ENCODE peak calls at places on chromosomes 12 and 14, in four cellular contexts. One of them, this sample, is unnamed.

GRCh38 chr14:61076531-61076930 is 95.5 kb downstream of the SLC38A6 start:
- DNase-seq in dorsolateral prefrontal cortex: no peak
- DNase-seq in astrocyte of the spinal cord: peak; percentile 50
- DNase-seq in brain microvascular endothelial cell: peak; percentile 33
- DNase-seq in this sample: no peak

GRCh38 chr12:108729612-108730336 is 1.5 kb downstream of the CORO1C start:
- DNase-seq in dorsolateral prefrontal cortex: no peak
- DNase-seq in astrocyte of the spinal cord: peak; percentile 73
- DNase-seq in brain microvascular endothelial cell: peak; percentile 49
- DNase-seq in this sample: no peak

GRCh38 chr12:95446511-95446910 is 27.4 kb upstream of the METAP2 start:
- DNase-seq in dorsolateral prefrontal cortex: no peak
- DNase-seq in astrocyte of the spinal cord: peak; percentile 16
- DNase-seq in brain microvascular endothelial cell: peak; percentile 29
- DNase-seq in this sample: no peak

GRCh38 chr14:25055998-25056687 is 6.2 kb upstream of the STXBP6 start:
- DNase-seq in dorsolateral prefrontal cortex: no peak
- DNase-seq in astrocyte of the spinal cord: no peak
- DNase-seq in brain microvascular endothelial cell: no peak
- DNase-seq in this sample: no peak

GRCh38 chr12:19894049-19894448 is 454.8 kb downstream of the AEBP2 start:
- DNase-seq in dorsolateral prefrontal cortex: no peak
- DNase-seq in astrocyte of the spinal cord: no peak
- DNase-seq in brain microvascular endothelial cell: no peak
- DNase-seq in this sample: no peak

GRCh38 chr12:87924149-87924548 is 105.1 kb downstream of the C12orf50 start:
- DNase-seq in dorsolateral prefrontal cortex: no peak
- DNase-seq in astrocyte of the spinal cord: peak; percentile 24
- DNase-seq in brain microvascular endothelial cell: no peak
- DNase-seq in this sample: no peak

GRCh38 chr12:93968518-93968917 is 179.9 kb upstream of the PLXNC1 start:
- DNase-seq in dorsolateral prefrontal cortex: peak; percentile 74
- DNase-seq in astrocyte of the spinal cord: no peak
- DNase-seq in brain microvascular endothelial cell: no peak
- DNase-seq in this sample: no peak

GRCh38 chr14:85421166-85421877 is 108.6 kb upstream of the FLRT2 start:
- DNase-seq in dorsolateral prefrontal cortex: no peak
- DNase-seq in astrocyte of the spinal cord: peak; percentile 47
- DNase-seq in brain microvascular endothelial cell: peak; percentile 66
- DNase-seq in this sample: no peak

GRCh38 chr12:98058838-98059237 is 456.6 kb upstream of the TMPO start:
- DNase-seq in dorsolateral prefrontal cortex: no peak
- DNase-seq in astrocyte of the spinal cord: peak; percentile 9
- DNase-seq in brain microvascular endothelial cell: no peak
- DNase-seq in this sample: no peak

GRCh38 chr12:18145924-18146323 is 55.9 kb upstream of the RERGL start:
- DNase-seq in dorsolateral prefrontal cortex: no peak
- DNase-seq in astrocyte of the spinal cord: no peak
- DNase-seq in brain microvascular endothelial cell: no peak
- DNase-seq in this sample: no peak

DNA sequence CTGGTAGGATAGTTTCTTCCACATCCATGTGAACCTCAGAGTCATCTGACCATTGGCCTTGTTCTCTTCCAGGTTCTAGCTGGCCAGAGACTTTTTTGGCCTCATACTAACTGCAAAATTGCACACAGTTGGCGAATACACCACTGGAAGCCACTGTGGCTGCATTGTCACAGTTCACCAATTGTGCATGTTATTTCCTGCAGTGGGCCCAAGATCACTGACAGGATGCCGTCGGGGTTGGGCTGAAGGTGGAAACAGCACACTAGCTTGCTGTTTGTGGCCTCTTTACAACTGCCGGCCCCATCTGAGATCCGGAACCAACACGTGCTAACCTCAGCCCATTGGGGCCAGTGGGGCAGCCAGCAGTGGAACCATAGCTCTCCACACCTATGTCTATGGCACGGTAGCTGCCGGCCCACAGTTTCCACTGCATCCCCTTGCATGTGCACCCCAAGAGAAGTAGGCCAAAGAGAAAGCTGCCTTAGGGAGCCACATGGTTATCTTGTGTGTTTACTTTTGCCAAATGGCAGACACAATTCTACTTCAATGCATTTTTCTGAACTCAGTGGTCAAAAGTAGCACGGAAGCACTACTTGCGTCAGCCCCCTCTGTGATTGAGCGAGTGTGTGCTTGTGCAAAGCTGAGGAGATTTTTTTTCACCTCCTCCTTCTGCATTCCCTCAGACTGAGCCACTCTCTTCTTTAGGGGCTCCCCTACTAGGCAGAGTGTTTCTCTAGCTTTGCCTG is 464.0 kb downstream of the RAD51B start:
- DNase-seq in dorsolateral prefrontal cortex: no peak
- DNase-seq in astrocyte of the spinal cord: no peak
- DNase-seq in brain microvascular endothelial cell: no peak
- DNase-seq in this sample: no peak
- TF ChIP-seq CTCF in dorsolateral prefrontal cortex: no peak
- TF ChIP-seq CTCF in astrocyte of the spinal cord: no peak
- TF ChIP-seq CTCF in brain microvascular endothelial cell: no peak
- TF ChIP-seq CTCF in this sample: no peak

DNA sequence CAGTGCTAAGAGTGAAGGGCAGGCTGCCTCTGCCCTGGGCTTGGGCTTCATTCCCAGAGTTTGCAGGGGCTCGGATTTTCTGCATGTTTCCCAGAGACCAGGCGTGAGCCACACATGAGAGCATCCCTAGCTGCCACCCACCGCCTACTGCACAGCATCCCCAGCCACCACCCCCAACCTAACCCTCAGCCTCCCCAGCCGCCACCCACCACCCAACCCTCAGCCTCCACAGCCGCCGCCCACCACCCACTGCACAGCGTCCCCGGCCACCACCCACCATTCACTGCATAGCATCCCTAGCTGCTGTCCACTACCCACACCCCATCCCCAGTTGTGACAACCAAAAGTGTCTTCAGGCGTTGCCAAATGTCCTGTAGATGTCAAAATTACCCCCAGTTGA is 22.6 kb downstream of the FGF6 start:
- DNase-seq in dorsolateral prefrontal cortex: no peak
- DNase-seq in astrocyte of the spinal cord: no peak
- DNase-seq in brain microvascular endothelial cell: no peak
- DNase-seq in this sample: no peak
- TF ChIP-seq CTCF in dorsolateral prefrontal cortex: no peak
- TF ChIP-seq CTCF in astrocyte of the spinal cord: no peak
- TF ChIP-seq CTCF in brain microvascular endothelial cell: no peak
- TF ChIP-seq CTCF in this sample: no peak

GRCh38 chr12:6944381-6945186 is 762 bp downstream of the C12orf57 start:
- DNase-seq in dorsolateral prefrontal cortex: peak; percentile 95
- DNase-seq in astrocyte of the spinal cord: peak; percentile 90
- DNase-seq in brain microvascular endothelial cell: peak; percentile 92
- DNase-seq in this sample: peak; percentile 85
- TF ChIP-seq CTCF in dorsolateral prefrontal cortex: peak; percentile 94
- TF ChIP-seq CTCF in astrocyte of the spinal cord: peak; percentile 85
- TF ChIP-seq CTCF in brain microvascular endothelial cell: peak; percentile 86
- TF ChIP-seq CTCF in this sample: peak; percentile 77

GRCh38 chr12:8603858-8604257 is 8.8 kb downstream of the AICDA start:
- DNase-seq in dorsolateral prefrontal cortex: no peak
- DNase-seq in astrocyte of the spinal cord: no peak
- DNase-seq in brain microvascular endothelial cell: peak; percentile 3
- DNase-seq in this sample: no peak
- TF ChIP-seq CTCF in dorsolateral prefrontal cortex: no peak
- TF ChIP-seq CTCF in astrocyte of the spinal cord: no peak
- TF ChIP-seq CTCF in brain microvascular endothelial cell: peak; percentile 33
- TF ChIP-seq CTCF in this sample: no peak

GRCh38 chr12:55982319-55982936 is 8.6 kb downstream of the RAB5B start:
- DNase-seq in dorsolateral prefrontal cortex: no peak
- DNase-seq in astrocyte of the spinal cord: no peak
- DNase-seq in brain microvascular endothelial cell: no peak
- DNase-seq in this sample: no peak

GRCh38 chr12:55974308-55974724 is 438 bp downstream of the RAB5B start:
- DNase-seq in dorsolateral prefrontal cortex: no peak
- DNase-seq in astrocyte of the spinal cord: peak; percentile 46
- DNase-seq in brain microvascular endothelial cell: peak; percentile 32
- DNase-seq in this sample: no peak

GRCh38 chr12:55978393-55978792 is 4.5 kb downstream of the RAB5B start:
- DNase-seq in dorsolateral prefrontal cortex: no peak
- DNase-seq in astrocyte of the spinal cord: no peak
- DNase-seq in brain microvascular endothelial cell: no peak
- DNase-seq in this sample: no peak

GRCh38 chr12:55983229-55983849 is 9.5 kb downstream of the RAB5B start:
- DNase-seq in dorsolateral prefrontal cortex: no peak
- DNase-seq in astrocyte of the spinal cord: no peak
- DNase-seq in brain microvascular endothelial cell: no peak
- DNase-seq in this sample: no peak

GRCh38 chr12:55979069-55979468 is 5.2 kb downstream of the RAB5B start:
- DNase-seq in dorsolateral prefrontal cortex: no peak
- DNase-seq in astrocyte of the spinal cord: no peak
- DNase-seq in brain microvascular endothelial cell: no peak
- DNase-seq in this sample: no peak
- TF ChIP-seq CTCF in dorsolateral prefrontal cortex: no peak
- TF ChIP-seq CTCF in astrocyte of the spinal cord: no peak
- TF ChIP-seq CTCF in brain microvascular endothelial cell: no peak
- TF ChIP-seq CTCF in this sample: no peak

GRCh38 chr14:65835501-65835900 is 423.0 kb downstream of the FUT8 start:
- DNase-seq in dorsolateral prefrontal cortex: no peak
- DNase-seq in astrocyte of the spinal cord: no peak
- DNase-seq in brain microvascular endothelial cell: no peak
- DNase-seq in this sample: no peak

GRCh38 chr14:65834051-65834450 is 421.5 kb downstream of the FUT8 start:
- DNase-seq in dorsolateral prefrontal cortex: no peak
- DNase-seq in astrocyte of the spinal cord: no peak
- DNase-seq in brain microvascular endothelial cell: no peak
- DNase-seq in this sample: no peak

GRCh38 chr14:65832431-65833253 is 420.1 kb downstream of the FUT8 start:
- DNase-seq in dorsolateral prefrontal cortex: no peak
- DNase-seq in astrocyte of the spinal cord: peak; percentile 10
- DNase-seq in brain microvascular endothelial cell: peak; percentile 4
- DNase-seq in this sample: no peak

GRCh38 chr14:65833256-65833880 is 420.8 kb downstream of the FUT8 start:
- DNase-seq in dorsolateral prefrontal cortex: no peak
- DNase-seq in astrocyte of the spinal cord: no peak
- DNase-seq in brain microvascular endothelial cell: no peak
- DNase-seq in this sample: no peak

GRCh38 chr14:65834812-65835211 is 422.3 kb downstream of the FUT8 start:
- DNase-seq in dorsolateral prefrontal cortex: no peak
- DNase-seq in astrocyte of the spinal cord: no peak
- DNase-seq in brain microvascular endothelial cell: no peak
- DNase-seq in this sample: no peak
- TF ChIP-seq CTCF in dorsolateral prefrontal cortex: no peak
- TF ChIP-seq CTCF in astrocyte of the spinal cord: no peak
- TF ChIP-seq CTCF in brain microvascular endothelial cell: no peak
- TF ChIP-seq CTCF in this sample: no peak

This sample was measured in D721Med.